ENCODE peak calls at places on chromosomes 3 and 15, in four cellular contexts. One of them, this sample, is unnamed.

GRCh38 chr3:105328338-105328730 is 38.4 kb upstream of the ALCAM start:
- DNase-seq in IMR-90: no peak
- DNase-seq in prostate gland: no peak
- DNase-seq in heart left ventricle: no peak
- DNase-seq in this sample: no peak

GRCh38 chr15:58329781-58330467 is 101.9 kb upstream of the LIPC start:
- DNase-seq in prostate gland: peak; percentile 86
- DNase-seq in heart left ventricle: peak; percentile 32
- DNase-seq in IMR-90: no peak
- DNase-seq in this sample: no peak

GRCh38 chr3:106130384-106131084 is 261.7 kb upstream of the CBLB start:
- DNase-seq in heart left ventricle: no peak
- DNase-seq in IMR-90: peak; percentile 87
- DNase-seq in prostate gland: no peak
- DNase-seq in this sample: no peak

GRCh38 chr15:65558336-65558735 is 28.1 kb downstream of the HACD3 start:
- DNase-seq in heart left ventricle: no peak
- DNase-seq in IMR-90: peak; percentile 86
- DNase-seq in prostate gland: no peak
- DNase-seq in this sample: no peak

GRCh38 chr3:177150970-177151627 is 46.2 kb downstream of the TBL1XR1 start:
- DNase-seq in heart left ventricle: no peak
- DNase-seq in prostate gland: no peak
- DNase-seq in IMR-90: peak; percentile 93
- DNase-seq in this sample: no peak

GRCh38 chr15:38781196-38781595 is 216.6 kb upstream of the RASGRP1 start:
- DNase-seq in heart left ventricle: no peak
- DNase-seq in IMR-90: no peak
- DNase-seq in prostate gland: no peak
- DNase-seq in this sample: no peak

GRCh38 chr15:82021021-82021420 is 24.8 kb downstream of the MEX3B start:
- DNase-seq in heart left ventricle: no peak
- DNase-seq in prostate gland: no peak
- DNase-seq in IMR-90: peak; percentile 30
- DNase-seq in this sample: no peak

GRCh38 chr15:55007561-55007960 is 189.2 kb downstream of the RSL24D1 start:
- DNase-seq in IMR-90: no peak
- DNase-seq in prostate gland: no peak
- DNase-seq in heart left ventricle: peak; percentile 40
- DNase-seq in this sample: no peak

GRCh38 chr3:45082139-45082538 is 56.0 kb downstream of the CLEC3B start:
- DNase-seq in IMR-90: peak; percentile 46
- DNase-seq in prostate gland: no peak
- DNase-seq in heart left ventricle: no peak
- DNase-seq in this sample: no peak

GRCh38 chr15:73078291-73078690 is 26.0 kb downstream of the NEO1 start:
- DNase-seq in IMR-90: no peak
- DNase-seq in heart left ventricle: no peak
- DNase-seq in prostate gland: no peak
- DNase-seq in this sample: no peak

GRCh38 chr3:10933958-10934481 is 58.5 kb upstream of the SLC6A1 start:
- DNase-seq in heart left ventricle: no peak
- DNase-seq in prostate gland: no peak
- DNase-seq in IMR-90: peak; percentile 45
- DNase-seq in this sample: no peak

GRCh38 chr3:23209747-23210495 is 6.8 kb downstream of the UBE2E2 start:
- DNase-seq in heart left ventricle: no peak
- DNase-seq in prostate gland: no peak
- DNase-seq in IMR-90: no peak
- DNase-seq in this sample: no peak

GRCh38 chr15:101496198-101496986 is 6.9 kb upstream of the PCSK6 start:
- DNase-seq in heart left ventricle: no peak
- DNase-seq in prostate gland: no peak
- DNase-seq in IMR-90: no peak
- DNase-seq in this sample: no peak

GRCh38 chr15:74525946-74526345 is 15.1 kb upstream of the ARID3B start:
- DNase-seq in heart left ventricle: no peak
- DNase-seq in prostate gland: no peak
- DNase-seq in IMR-90: peak; percentile 90
- DNase-seq in this sample: no peak

GRCh38 chr3:144760831-144761230 is 789.2 kb downstream of the DIPK2A start:
- DNase-seq in IMR-90: no peak
- DNase-seq in heart left ventricle: no peak
- DNase-seq in prostate gland: no peak
- DNase-seq in this sample: no peak

GRCh38 chr15:38864122-38864521 is 299.5 kb upstream of the RASGRP1 start:
- DNase-seq in prostate gland: no peak
- DNase-seq in IMR-90: no peak
- DNase-seq in heart left ventricle: no peak
- DNase-seq in this sample: no peak

GRCh38 chr3:82132210-82133069 is 371.0 kb upstream of the GBE1 start:
- DNase-seq in IMR-90: no peak
- DNase-seq in prostate gland: no peak
- DNase-seq in heart left ventricle: no peak
- DNase-seq in this sample: no peak

GRCh38 chr15:101528108-101528916 is 38.8 kb upstream of the PCSK6 start:
- DNase-seq in heart left ventricle: peak; percentile 79
- DNase-seq in prostate gland: no peak
- DNase-seq in IMR-90: no peak
- DNase-seq in this sample: peak; percentile 54

GRCh38 chr3:192848371-192849233 is 69.1 kb downstream of the MB21D2 start:
- DNase-seq in heart left ventricle: no peak
- DNase-seq in IMR-90: peak; percentile 58
- DNase-seq in prostate gland: no peak
- DNase-seq in this sample: no peak

GRCh38 chr3:193761969-193762368 is 169.0 kb downstream of the OPA1 start:
- DNase-seq in heart left ventricle: no peak
- DNase-seq in IMR-90: no peak
- DNase-seq in prostate gland: no peak
- DNase-seq in this sample: no peak

GRCh38 chr3:139202226-139202958 is 141.4 kb upstream of the MRPS22 start:
- DNase-seq in IMR-90: no peak
- DNase-seq in heart left ventricle: peak; percentile 41
- DNase-seq in prostate gland: no peak
- DNase-seq in this sample: no peak

GRCh38 chr3:170090601-170090981 is 52.8 kb downstream of the GPR160 start:
- DNase-seq in heart left ventricle: no peak
- DNase-seq in IMR-90: no peak
- DNase-seq in prostate gland: no peak
- DNase-seq in this sample: no peak

GRCh38 chr3:196082471-196082971 is 631 bp upstream of the TFRC start:
- DNase-seq in IMR-90: peak; percentile 7
- DNase-seq in prostate gland: no peak
- DNase-seq in heart left ventricle: no peak
- DNase-seq in this sample: no peak

GRCh38 chr3:15205482-15205933 is 538 bp upstream of the CAPN7 start:
- DNase-seq in IMR-90: no peak
- DNase-seq in prostate gland: no peak
- DNase-seq in heart left ventricle: no peak
- DNase-seq in this sample: no peak

GRCh38 chr3:15205934-15206661 is at the start of gene CAPN7:
- DNase-seq in heart left ventricle: peak; percentile 97
- DNase-seq in prostate gland: peak; percentile 93
- DNase-seq in IMR-90: peak; percentile 91
- DNase-seq in this sample: peak; percentile 96

GRCh38 chr3:15204005-15204404 is 2.0 kb upstream of the CAPN7 start:
- DNase-seq in heart left ventricle: no peak
- DNase-seq in prostate gland: no peak
- DNase-seq in IMR-90: peak; percentile 43
- DNase-seq in this sample: no peak

GRCh38 chr3:15207836-15208504 is 1.9 kb downstream of the CAPN7 start:
- DNase-seq in prostate gland: no peak
- DNase-seq in heart left ventricle: no peak
- DNase-seq in IMR-90: peak; percentile 17
- DNase-seq in this sample: no peak

GRCh38 chr3:15206662-15207576 is 873 bp downstream of the CAPN7 start:
- DNase-seq in IMR-90: peak; percentile 43
- DNase-seq in prostate gland: peak; percentile 37
- DNase-seq in heart left ventricle: peak; percentile 37
- DNase-seq in this sample: peak; percentile 49
- TF ChIP-seq POLR2A in IMR-90: no peak
- TF ChIP-seq POLR2A in prostate gland: no peak
- TF ChIP-seq POLR2A in heart left ventricle: no peak
- TF ChIP-seq POLR2A in this sample: no peak

DNA sequence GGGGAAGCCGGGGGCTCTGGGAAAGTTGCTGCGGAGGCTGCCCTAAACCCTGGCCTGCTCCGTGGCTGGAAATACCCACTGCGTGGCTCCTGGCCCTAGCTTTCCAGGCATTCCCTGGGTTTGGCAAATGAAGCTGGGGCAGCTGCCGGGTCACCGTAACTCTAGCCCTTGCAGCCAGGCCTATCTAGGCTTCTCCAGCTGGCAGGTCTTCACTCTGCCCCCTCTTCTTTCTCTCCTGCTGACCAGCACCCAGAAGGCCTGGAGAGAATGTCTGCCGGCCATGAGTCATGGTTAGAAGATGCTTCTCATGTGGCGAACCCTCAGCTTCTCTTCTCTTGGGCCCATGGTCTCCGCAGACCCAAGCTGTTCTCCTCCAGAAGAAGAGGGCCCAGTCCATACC is 5.6 kb upstream of the DLL4 start:
- DNase-seq in IMR-90: peak; percentile 34
- DNase-seq in prostate gland: no peak
- DNase-seq in heart left ventricle: no peak
- DNase-seq in this sample: no peak
- H3K27me3 ChIP-seq in IMR-90: peaks cover 23% of the 10 kb centered on the region
- H3K27me3 ChIP-seq in prostate gland: peaks cover 15% of the 10 kb centered on the region
- H3K27me3 ChIP-seq in heart left ventricle: peaks cover 37% of the 10 kb centered on the region
- H3K27me3 ChIP-seq in this sample: no peaks in the 10 kb centered on the region

DNA sequence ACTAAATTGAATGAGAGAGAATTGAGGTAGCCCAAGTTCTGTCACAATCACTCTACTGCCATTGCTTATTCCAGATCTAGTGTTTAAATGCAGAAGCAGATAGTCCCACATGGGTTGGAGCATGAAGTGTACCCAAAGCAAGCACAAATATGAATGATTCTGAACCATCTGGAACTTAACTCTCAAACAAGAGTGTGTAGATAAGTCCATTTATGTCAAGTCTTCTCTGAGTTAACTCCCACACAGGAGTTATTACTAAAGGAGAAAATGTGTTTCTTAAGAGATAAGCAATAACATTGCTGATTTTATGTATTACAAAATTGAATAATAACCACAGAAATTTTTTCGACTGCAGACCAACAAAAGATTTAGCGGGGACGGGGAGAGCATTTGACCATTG is 33.6 kb downstream of the PAQR9 start:
- DNase-seq in IMR-90: no peak
- DNase-seq in prostate gland: no peak
- DNase-seq in heart left ventricle: no peak
- DNase-seq in this sample: no peak
- TF ChIP-seq POLR2A in IMR-90: no peak
- TF ChIP-seq POLR2A in prostate gland: no peak
- TF ChIP-seq POLR2A in heart left ventricle: no peak
- TF ChIP-seq POLR2A in this sample: no peak

DNA sequence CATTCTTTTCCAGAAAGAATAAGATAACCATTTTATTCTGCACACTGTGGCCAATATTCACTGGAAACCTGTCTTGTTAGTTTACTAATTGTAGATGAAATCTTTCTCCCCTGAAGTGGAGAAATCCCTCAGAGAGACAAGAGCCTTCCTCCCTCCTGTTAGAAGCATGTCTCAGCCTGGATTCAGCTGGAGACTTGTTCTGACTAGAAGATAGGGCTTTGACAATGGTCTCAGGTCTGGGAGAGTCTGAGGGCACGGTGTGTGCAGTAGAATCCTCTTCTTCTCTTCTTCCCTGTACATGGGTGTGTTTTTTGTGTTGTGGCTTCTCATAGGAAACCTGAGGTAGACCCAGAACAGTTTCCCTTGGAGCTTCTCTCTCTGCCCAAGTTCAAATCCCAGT is 19.9 kb downstream of the CCK start:
- DNase-seq in IMR-90: no peak
- DNase-seq in heart left ventricle: no peak
- DNase-seq in prostate gland: no peak
- DNase-seq in this sample: no peak
- H3K27me3 ChIP-seq in IMR-90: peaks cover 32% of the 10 kb centered on the region
- H3K27me3 ChIP-seq in heart left ventricle: peaks cover 6% of the 10 kb centered on the region
- H3K27me3 ChIP-seq in prostate gland: no peaks in the 10 kb centered on the region
- H3K27me3 ChIP-seq in this sample: no peaks in the 10 kb centered on the region

GRCh38 chr15:22795206-22796063 is 9.0 kb downstream of the NIPA1 start:
- DNase-seq in heart left ventricle: no peak
- DNase-seq in IMR-90: no peak
- DNase-seq in prostate gland: no peak
- DNase-seq in this sample: no peak
- TF ChIP-seq POLR2A in heart left ventricle: no peak
- TF ChIP-seq POLR2A in IMR-90: no peak
- TF ChIP-seq POLR2A in prostate gland: no peak
- TF ChIP-seq POLR2A in this sample: no peak

GRCh38 chr15:80815076-80815475 is 35.9 kb downstream of the CEMIP start:
- DNase-seq in IMR-90: no peak
- DNase-seq in heart left ventricle: no peak
- DNase-seq in prostate gland: no peak
- DNase-seq in this sample: no peak

GRCh38 chr15:80817901-80818300 is 38.7 kb downstream of the CEMIP start:
- DNase-seq in IMR-90: no peak
- DNase-seq in heart left ventricle: no peak
- DNase-seq in prostate gland: no peak
- DNase-seq in this sample: no peak

GRCh38 chr15:80820092-80820491 is 40.9 kb downstream of the CEMIP start:
- DNase-seq in heart left ventricle: no peak
- DNase-seq in prostate gland: no peak
- DNase-seq in IMR-90: no peak
- DNase-seq in this sample: no peak

GRCh38 chr15:80818996-80819395 is 39.8 kb downstream of the CEMIP start:
- DNase-seq in IMR-90: no peak
- DNase-seq in heart left ventricle: no peak
- DNase-seq in prostate gland: no peak
- DNase-seq in this sample: no peak

GRCh38 chr15:80816049-80816653 is 37.0 kb downstream of the CEMIP start:
- DNase-seq in prostate gland: no peak
- DNase-seq in heart left ventricle: no peak
- DNase-seq in IMR-90: no peak
- DNase-seq in this sample: no peak
- H3K27me3 ChIP-seq in prostate gland: no peaks in the 10 kb centered on the region
- H3K27me3 ChIP-seq in heart left ventricle: no peaks in the 10 kb centered on the region
- H3K27me3 ChIP-seq in IMR-90: no peaks in the 10 kb centered on the region
- H3K27me3 ChIP-seq in this sample: no peaks in the 10 kb centered on the region

This sample was measured in Peyer's patch.